ENCODE peak calls at places on chromosomes 16 and 17, in four cellular contexts. One of them, this sample, is unnamed.

GRCh38 chr16:65061935-65062334 is 59.9 kb downstream of the CDH11 start:
- DNase-seq in neural progenitor cell: no peak
- DNase-seq in stomach: no peak
- DNase-seq in tibial artery: no peak
- DNase-seq in this sample: no peak

GRCh38 chr16:75107505-75107904 is 9.1 kb downstream of the LDHD start:
- DNase-seq in neural progenitor cell: no peak
- DNase-seq in stomach: no peak
- DNase-seq in tibial artery: no peak
- DNase-seq in this sample: no peak

GRCh38 chr16:27242868-27243590 is 25.5 kb downstream of the NSMCE1 start:
- DNase-seq in tibial artery: peak; percentile 82
- DNase-seq in neural progenitor cell: peak; percentile 62
- DNase-seq in stomach: no peak
- DNase-seq in this sample: no peak

GRCh38 chr16:12907670-12908233 is 6.4 kb downstream of the SHISA9 start:
- DNase-seq in neural progenitor cell: peak; percentile 58
- DNase-seq in tibial artery: no peak
- DNase-seq in stomach: no peak
- DNase-seq in this sample: no peak

GRCh38 chr17:81928497-81929252 is 1.1 kb upstream of the MAFG start:
- DNase-seq in stomach: no peak
- DNase-seq in neural progenitor cell: no peak
- DNase-seq in tibial artery: no peak
- DNase-seq in this sample: no peak

GRCh38 chr16:11414815-11415775 is 69.8 kb downstream of the RMI2 start:
- DNase-seq in stomach: no peak
- DNase-seq in tibial artery: no peak
- DNase-seq in neural progenitor cell: peak; percentile 52
- DNase-seq in this sample: no peak

GRCh38 chr17:54968954-54969400 is 412 bp downstream of the STXBP4 start:
- DNase-seq in tibial artery: no peak
- DNase-seq in stomach: no peak
- DNase-seq in neural progenitor cell: no peak
- DNase-seq in this sample: peak; percentile 56

GRCh38 chr17:45857977-45858708 is 13.5 kb downstream of the SPPL2C start:
- DNase-seq in stomach: no peak
- DNase-seq in tibial artery: no peak
- DNase-seq in neural progenitor cell: peak; percentile 86
- DNase-seq in this sample: no peak

GRCh38 chr16:70579648-70580630 is 56.3 kb downstream of the SF3B3 start:
- DNase-seq in stomach: peak; percentile 53
- DNase-seq in tibial artery: peak; percentile 83
- DNase-seq in neural progenitor cell: no peak
- DNase-seq in this sample: no peak

GRCh38 chr17:10871914-10872313 is 34.0 kb upstream of the PIRT start:
- DNase-seq in neural progenitor cell: no peak
- DNase-seq in tibial artery: no peak
- DNase-seq in stomach: peak; percentile 67
- DNase-seq in this sample: no peak

GRCh38 chr17:823501-823902 is 41.3 kb downstream of the MRM3 start:
- DNase-seq in tibial artery: no peak
- DNase-seq in neural progenitor cell: no peak
- DNase-seq in stomach: no peak
- DNase-seq in this sample: no peak

GRCh38 chr16:1884155-1884760 is 12.3 kb upstream of the MEIOB start:
- DNase-seq in neural progenitor cell: no peak
- DNase-seq in stomach: no peak
- DNase-seq in tibial artery: no peak
- DNase-seq in this sample: no peak

GRCh38 chr16:57637020-57637419 is 8.6 kb downstream of the ADGRG1 start:
- DNase-seq in tibial artery: peak; percentile 70
- DNase-seq in stomach: no peak
- DNase-seq in neural progenitor cell: no peak
- DNase-seq in this sample: no peak

GRCh38 chr16:57637424-57637823 is 9.0 kb downstream of the ADGRG1 start:
- DNase-seq in stomach: no peak
- DNase-seq in tibial artery: peak; percentile 73
- DNase-seq in neural progenitor cell: peak; percentile 68
- DNase-seq in this sample: peak; percentile 42

GRCh38 chr16:57636184-57636583 is 7.8 kb downstream of the ADGRG1 start:
- DNase-seq in neural progenitor cell: no peak
- DNase-seq in stomach: no peak
- DNase-seq in tibial artery: no peak
- DNase-seq in this sample: no peak

GRCh38 chr16:57634171-57634570 is 5.7 kb downstream of the ADGRG1 start:
- DNase-seq in tibial artery: no peak
- DNase-seq in neural progenitor cell: no peak
- DNase-seq in stomach: no peak
- DNase-seq in this sample: no peak

DNA sequence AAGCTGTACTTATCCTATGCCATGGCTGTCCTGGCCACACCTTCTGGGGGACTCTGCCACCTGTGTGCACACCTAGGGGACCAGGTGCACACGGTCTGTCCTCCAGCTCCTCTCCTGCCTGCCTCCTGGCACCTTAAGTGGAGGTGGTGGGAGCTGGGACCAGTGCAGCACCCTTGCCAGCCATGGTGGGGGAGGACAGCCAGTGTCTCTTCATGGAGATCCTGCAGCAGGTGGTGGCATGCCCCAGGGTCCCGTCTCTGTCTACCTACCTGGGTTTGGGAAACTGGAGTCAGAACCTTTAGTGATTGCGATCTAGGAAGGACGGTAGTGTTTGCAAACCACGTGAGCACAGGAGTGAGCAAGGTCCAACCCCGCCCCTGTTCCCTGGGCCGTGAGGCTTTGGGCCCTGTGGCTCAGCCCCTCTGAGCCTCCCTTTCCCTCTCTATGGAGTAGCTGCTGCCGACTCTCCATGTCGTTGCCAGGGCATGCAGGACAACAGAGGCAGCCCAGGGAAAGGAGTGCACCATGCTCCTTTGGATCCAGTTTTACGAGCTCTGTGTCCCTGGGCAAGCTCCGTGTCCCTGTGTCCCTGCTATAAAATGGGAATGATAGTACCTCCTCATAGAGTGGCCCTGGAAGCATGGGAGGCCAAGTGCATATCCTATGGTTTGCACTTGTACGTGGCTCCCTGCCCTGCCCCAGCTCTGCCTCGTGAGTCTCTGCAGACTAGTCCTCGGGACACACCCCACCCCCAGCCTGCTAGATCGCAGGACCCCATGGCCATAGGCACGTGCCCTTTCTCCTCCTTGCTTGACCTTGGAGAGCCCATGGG is 7.1 kb downstream of the ADGRG1 start:
- DNase-seq in tibial artery: no peak
- DNase-seq in neural progenitor cell: no peak
- DNase-seq in stomach: peak; percentile 75
- DNase-seq in this sample: no peak
- H3K27ac ChIP-seq in tibial artery: no peak overlapping the region
- H3K27ac ChIP-seq in neural progenitor cell: no peak overlapping the region
- H3K27ac ChIP-seq in stomach: peak overlapping the region; percentile 76
- H3K27ac ChIP-seq in this sample: peak overlapping the region; percentile 84

GRCh38 chr17:29091591-29092291 is 48.8 kb downstream of the PIPOX start:
- DNase-seq in neural progenitor cell: no peak
- DNase-seq in stomach: no peak
- DNase-seq in tibial artery: no peak
- DNase-seq in this sample: no peak
- H3K27ac ChIP-seq in neural progenitor cell: no peak overlapping the region
- H3K27ac ChIP-seq in stomach: no peak overlapping the region
- H3K27ac ChIP-seq in tibial artery: no peak overlapping the region
- H3K27ac ChIP-seq in this sample: peak overlapping the region; percentile 50

GRCh38 chr16:7364054-7364407 is 31.4 kb downstream of the RBFOX1 start:
- DNase-seq in tibial artery: no peak
- DNase-seq in neural progenitor cell: no peak
- DNase-seq in stomach: no peak
- DNase-seq in this sample: no peak
- H3K27ac ChIP-seq in tibial artery: no peak overlapping the region
- H3K27ac ChIP-seq in neural progenitor cell: no peak overlapping the region
- H3K27ac ChIP-seq in stomach: no peak overlapping the region
- H3K27ac ChIP-seq in this sample: no peak overlapping the region

DNA sequence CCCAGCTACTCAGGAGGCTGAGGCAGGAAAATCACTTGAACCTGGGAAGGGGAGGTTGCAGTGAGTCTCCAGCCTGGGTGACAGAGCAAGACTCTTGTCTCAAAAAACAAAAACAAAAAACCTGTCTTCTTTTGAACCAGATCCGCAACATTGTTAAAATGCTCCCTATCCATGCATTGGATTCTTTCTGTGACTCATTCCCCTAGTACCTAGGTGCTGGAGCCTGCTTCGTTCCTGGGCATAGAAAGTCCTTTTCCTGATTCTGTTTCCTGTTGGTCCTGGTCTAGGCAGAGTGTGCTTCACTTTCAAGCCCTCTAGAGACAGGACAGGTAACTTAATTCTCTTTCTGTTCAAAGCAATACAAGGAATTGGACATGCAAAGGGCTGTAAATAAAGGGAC is 5.2 kb downstream of the EPN2 start:
- DNase-seq in tibial artery: no peak
- DNase-seq in neural progenitor cell: no peak
- DNase-seq in stomach: no peak
- DNase-seq in this sample: no peak
- H3K27ac ChIP-seq in tibial artery: no peak overlapping the region
- H3K27ac ChIP-seq in neural progenitor cell: peak overlapping the region; percentile 22
- H3K27ac ChIP-seq in stomach: peak overlapping the region; percentile 23
- H3K27ac ChIP-seq in this sample: peak overlapping the region; percentile 61